ENCODE peak calls at places on chromosomes 12 and 14, in five cellular contexts. Q is PC-9, A is HCT116, G is hepatocyte, P is PC-3. Z is an unnamed sample. For H3K9me2, H4K20me1 and H3K79me2, the result is how much of the 10 kb centered on the place peaks cover.

GRCh38 chr12:52155048-52155868 is 36.6 kb downstream of the KRT80 start:
- DNase-seq in Q (peak), A (no peak), G (peak), P (peak), Z (peak)

GRCh38 chr12:607541-608001 is 55.7 kb downstream of the NINJ2 start:
- DNase-seq in Q (peak), P (peak), A (no peak), G (no peak), Z (no peak)

GRCh38 chr12:124538194-124539082 is 29.0 kb downstream of the NCOR2 start:
- DNase-seq in P (no peak), G (no peak), Q (no peak), A (no peak), Z (no peak)

GRCh38 chr14:70663707-70664179 is 22.0 kb downstream of the TTC9 start:
- DNase-seq in G (no peak), P (no peak), Q (no peak), A (no peak), Z (peak)

GRCh38 chr12:82146740-82147139 is 211.4 kb downstream of the CCDC59 start:
- DNase-seq in G (no peak), Q (no peak), P (no peak), A (no peak), Z (no peak)

GRCh38 chr12:32535260-32535999 is 136.1 kb downstream of the FGD4 start:
- DNase-seq in A (no peak), Q (peak), G (peak), P (peak), Z (peak)

GRCh38 chr12:95402096-95402495 is 71.9 kb upstream of the METAP2 start:
- DNase-seq in Q (no peak), A (no peak), G (no peak), P (no peak), Z (no peak)

GRCh38 chr12:128055567-128055966 is 211.4 kb upstream of the TMEM132C start:
- DNase-seq in A (no peak), P (no peak), Q (no peak), G (no peak), Z (no peak)

GRCh38 chr12:53023-53734 is 13.4 kb upstream of the IQSEC3 start:
- DNase-seq in Q (no peak), A (no peak), G (no peak), P (peak), Z (no peak)

GRCh38 chr14:95533391-95533821 is 1.4 kb upstream of the GLRX5 start:
- DNase-seq in Q (no peak), A (no peak), G (peak), P (peak), Z (peak)

GRCh38 chr14:91410781-91411536 is 6.7 kb downstream of the CCDC88C start:
- DNase-seq in Q (no peak), A (no peak), G (no peak), P (no peak), Z (no peak)

GRCh38 chr12:19542606-19543005 is 103.3 kb downstream of the AEBP2 start:
- DNase-seq in A (no peak), G (no peak), Q (no peak), P (no peak), Z (no peak)

GRCh38 chr12:123474493-123475255 is 16.7 kb downstream of the SNRNP35 start:
- DNase-seq in Q (no peak), P (no peak), G (no peak), A (no peak), Z (no peak)

DNA sequence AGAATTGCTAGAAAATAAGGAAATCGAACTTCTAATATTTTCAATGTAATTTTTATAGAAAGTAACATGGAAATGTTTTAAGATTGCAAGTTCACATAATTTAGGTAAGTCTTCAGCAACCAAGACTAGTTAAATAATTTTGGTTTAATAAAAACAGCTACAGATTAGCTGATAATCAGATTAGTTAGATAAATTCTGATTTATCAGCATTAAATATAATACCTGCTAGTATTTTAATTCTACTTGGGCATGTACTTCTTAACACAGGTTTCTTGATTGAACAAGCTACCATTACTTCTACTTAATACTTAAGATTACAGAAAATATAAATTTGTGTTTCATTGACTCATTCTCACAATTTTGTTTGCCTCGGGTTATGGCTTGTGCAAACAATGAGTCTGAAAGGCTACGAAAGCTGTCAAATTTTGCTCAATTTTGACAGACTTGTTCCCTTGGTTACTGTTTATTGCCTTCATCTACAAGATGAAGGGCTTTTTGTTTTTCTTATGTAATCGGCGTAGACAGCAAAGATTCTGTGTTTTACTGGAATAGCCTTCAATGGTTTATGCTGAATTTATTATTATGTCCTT is 116.1 kb upstream of the NUDT4 start:
- DNase-seq in A (no peak), P (peak), Q (no peak), G (no peak), Z (no peak)
- H3K9me2 ChIP-seq in A (under half), P (under half), Q (under half), G (under half), Z (under half)

DNA sequence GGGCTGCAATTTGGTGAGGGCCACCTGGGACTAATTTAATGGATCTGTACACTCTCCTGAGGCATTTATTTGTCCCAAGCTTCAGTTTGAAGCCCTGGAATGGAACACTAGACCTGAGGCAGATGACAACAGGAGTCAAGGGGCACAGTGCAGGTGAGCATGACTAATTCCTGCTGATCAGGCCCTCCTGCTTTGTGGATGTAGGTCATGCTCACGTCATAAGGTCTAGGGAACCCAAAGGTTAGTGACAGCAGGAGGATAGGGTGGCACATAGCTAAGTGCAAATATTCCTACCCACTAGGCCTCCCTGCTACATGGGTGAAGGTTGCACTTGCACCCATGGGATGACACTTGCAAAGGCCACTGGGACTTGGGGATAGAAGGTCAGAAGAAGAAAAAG is 30.8 kb downstream of the SDR9C7 start:
- DNase-seq in P (no peak), Q (no peak), G (no peak), A (no peak), Z (no peak)
- H4K20me1 ChIP-seq in P (under half), Q (under half), G (under half), A (under half), Z (under half)

GRCh38 chr12:11745112-11745511 is 95.6 kb downstream of the ETV6 start:
- DNase-seq in G (no peak), A (no peak), P (no peak), Q (no peak), Z (no peak)
- H3K79me2 ChIP-seq in G (half or more), A (under half), P (under half), Q (under half), Z (half or more)

GRCh38 chr14:98458702-98459101 is 813.3 kb downstream of the BCL11B start:
- DNase-seq in G (no peak), A (no peak), Q (no peak), P (no peak), Z (no peak)
- H3K9me2 ChIP-seq in G (under half), A (under half), Q (under half), P (under half), Z (under half)

DNA sequence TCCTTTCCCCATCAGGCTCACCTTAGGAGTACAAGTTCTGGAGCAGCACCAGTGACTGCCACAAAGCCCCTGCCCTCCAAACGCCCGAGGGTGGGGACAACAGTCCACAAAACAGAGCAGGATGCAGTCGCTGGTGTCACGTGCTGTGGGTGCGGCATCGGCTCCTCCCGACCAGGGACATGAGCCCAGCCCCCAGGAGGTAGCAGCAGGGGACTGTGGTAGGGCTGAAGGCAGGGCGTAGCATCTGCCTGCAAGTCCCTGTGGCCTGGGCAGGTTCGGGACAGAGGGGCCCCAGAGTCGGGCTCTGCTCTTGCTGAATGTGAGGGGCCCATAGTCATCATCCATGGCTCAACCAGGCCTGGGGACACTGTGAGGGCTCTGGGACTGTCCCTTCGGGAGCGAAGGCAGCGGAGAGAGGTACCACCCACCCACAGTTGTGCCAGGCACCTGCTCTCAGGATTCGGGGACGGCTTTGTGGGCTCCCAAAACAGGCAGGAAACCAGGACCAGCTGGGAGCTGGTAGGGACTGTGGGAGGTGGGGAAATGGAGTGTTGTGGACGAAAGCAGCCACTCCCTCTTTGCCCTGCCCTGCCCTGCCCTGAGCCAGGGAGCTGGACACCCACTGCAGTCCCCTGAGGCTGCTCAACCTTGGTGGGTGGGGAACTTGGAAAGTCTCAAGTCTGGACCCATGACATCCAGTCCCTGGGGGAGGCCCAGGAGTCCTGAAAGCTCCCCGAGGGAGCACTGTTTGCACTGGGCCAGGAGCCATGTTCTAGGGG is 30.7 kb downstream of the FBRSL1 start:
- DNase-seq in G (no peak), Q (no peak), P (no peak), A (no peak), Z (no peak)
- H4K20me1 ChIP-seq in G (under half), Q (half or more), P (under half), A (under half), Z (under half)